ENCODE peak calls at places on chromosomes 13 and 19, in six cellular contexts. H is cardiac fibroblast; J is activated CD4-positive, alpha-beta T cell treated with anti-CD3 and anti-CD28 coated beads, Interleukin-2, amount 50 U/mL, for 24 hours; A is Calu3; R is fibroblast of the aortic adventitia; D is naive B cell. U is an unnamed sample.

GRCh38 chr13:30870049-30870884 is 35.8 kb upstream of the MEDAG start:
- DNase-seq in H (peak), R (peak), D (no peak), J (no peak), A (peak), U (no peak)

GRCh38 chr19:3041756-3042517 is 12.9 kb upstream of the TLE2 start:
- DNase-seq in H (no peak), J (no peak), A (no peak), D (no peak), R (no peak), U (peak)

GRCh38 chr19:15427991-15428471 is 9.2 kb upstream of the AKAP8L start:
- DNase-seq in J (no peak), R (no peak), H (no peak), D (no peak), A (no peak), U (no peak)

GRCh38 chr13:45205124-45205523 is 4.3 kb upstream of the KCTD4 start:
- DNase-seq in H (no peak), A (no peak), R (no peak), J (no peak), D (no peak), U (no peak)

GRCh38 chr19:940591-941291 is 14.9 kb downstream of the ARID3A start:
- DNase-seq in D (peak), J (peak), R (peak), A (peak), H (peak), U (peak)

GRCh38 chr19:49210108-49210900 is 52.7 kb downstream of the TRPM4 start:
- DNase-seq in J (peak), H (no peak), R (no peak), A (peak), D (peak), U (no peak)

GRCh38 chr19:8517551-8518442 is 3.8 kb upstream of the ZNF414 start:
- DNase-seq in H (peak), A (no peak), D (no peak), R (peak), J (no peak), U (no peak)

GRCh38 chr19:54393381-54393780 is 21.9 kb upstream of the TTYH1 start:
- DNase-seq in J (no peak), A (no peak), H (no peak), D (no peak), R (peak), U (no peak)

GRCh38 chr19:35791814-35792279 is 16.5 kb downstream of the ARHGAP33 start:
- DNase-seq in J (no peak), H (no peak), A (no peak), R (no peak), D (no peak), U (no peak)

GRCh38 chr19:18657590-18658365 is 20.9 kb downstream of the KLHL26 start:
- DNase-seq in D (no peak), R (peak), H (peak), A (no peak), J (no peak), U (peak)

GRCh38 chr13:78603240-78603947 is at the start of gene POU4F1:
- DNase-seq in H (no peak), R (no peak), J (peak), D (peak), A (peak), U (peak)

GRCh38 chr19:28426902-28427232 is 786.1 kb downstream of the UQCRFS1 start:
- DNase-seq in D (no peak), R (peak), A (no peak), J (no peak), H (no peak), U (no peak)

GRCh38 chr19:18435848-18436631 is 1.9 kb downstream of the ISYNA1 start:
- DNase-seq in H (no peak), J (no peak), A (no peak), D (no peak), R (no peak), U (no peak)

GRCh38 chr13:79354285-79354684 is 51.8 kb downstream of the RBM26 start:
- DNase-seq in R (no peak), D (no peak), J (no peak), H (no peak), A (no peak), U (no peak)

GRCh38 chr13:41075034-41075433 is 13.7 kb downstream of the WBP4 start:
- DNase-seq in D (peak), J (peak), R (peak), H (peak), A (no peak), U (no peak)

GRCh38 chr19:42323852-42324654 is 1.4 kb upstream of the MEGF8 start:
- DNase-seq in H (no peak), J (no peak), R (no peak), D (peak), A (peak), U (no peak)

GRCh38 chr13:77378662-77379061 is 51.8 kb upstream of the MYCBP2 start:
- DNase-seq in H (no peak), D (no peak), J (no peak), A (no peak), R (no peak), U (no peak)

GRCh38 chr19:31264379-31264778 is 84.9 kb downstream of the TSHZ3 start:
- DNase-seq in H (no peak), D (no peak), J (no peak), A (no peak), R (no peak), U (no peak)

GRCh38 chr19:55654833-55655647 is at the start of gene U2AF2:
- DNase-seq in J (peak), R (peak), A (peak), D (peak), H (peak), U (peak)

GRCh38 chr13:43878897-43879322 is 630 bp downstream of the CCDC122 start:
- DNase-seq in A (peak), H (peak), D (peak), J (peak), R (peak), U (no peak)

GRCh38 chr13:90968510-90968909 is 379.0 kb upstream of the MIR17HG start:
- DNase-seq in H (peak), R (no peak), A (peak), D (no peak), J (no peak), U (no peak)

GRCh38 chr19:16836115-16836905 is 7.1 kb downstream of the SIN3B start:
- DNase-seq in R (peak), H (no peak), J (no peak), D (peak), A (no peak), U (no peak)

U was measured in NCI-H1436.